ENCODE peak calls at places on chromosome 6, in seven cellular contexts. One of them, this sample, is unnamed.

GRCh38 chr6:143762126-143762525 is 81.0 kb upstream of the LTV1 start:
- DNase-seq in SK-N-SH: no peak
- DNase-seq in HCT116: no peak
- DNase-seq in GM23338: no peak
- DNase-seq in HepG2: no peak
- DNase-seq in A549: no peak
- DNase-seq in Panc1: no peak
- DNase-seq in this sample: no peak

GRCh38 chr6:136090929-136091328 is 159.2 kb downstream of the MTFR2 start:
- DNase-seq in SK-N-SH: no peak
- DNase-seq in HCT116: no peak
- DNase-seq in GM23338: no peak
- DNase-seq in HepG2: peak
- DNase-seq in A549: no peak
- DNase-seq in Panc1: no peak
- DNase-seq in this sample: no peak

GRCh38 chr6:27544612-27545260 is 71.8 kb upstream of the ZNF184 start:
- DNase-seq in SK-N-SH: no peak
- DNase-seq in HCT116: no peak
- DNase-seq in GM23338: peak
- DNase-seq in HepG2: no peak
- DNase-seq in A549: no peak
- DNase-seq in Panc1: no peak
- DNase-seq in this sample: no peak

GRCh38 chr6:222468-222867 is 69.8 kb upstream of the DUSP22 start:
- DNase-seq in SK-N-SH: no peak
- DNase-seq in HCT116: no peak
- DNase-seq in GM23338: no peak
- DNase-seq in HepG2: no peak
- DNase-seq in A549: no peak
- DNase-seq in Panc1: no peak
- DNase-seq in this sample: no peak

GRCh38 chr6:3229566-3230274 is 2.3 kb upstream of the TUBB2B start:
- DNase-seq in SK-N-SH: peak
- DNase-seq in HCT116: no peak
- DNase-seq in GM23338: peak
- DNase-seq in HepG2: no peak
- DNase-seq in A549: no peak
- DNase-seq in Panc1: no peak
- DNase-seq in this sample: no peak

GRCh38 chr6:68108243-68108835 is 526.7 kb upstream of the ADGRB3 start:
- DNase-seq in SK-N-SH: no peak
- DNase-seq in HCT116: no peak
- DNase-seq in GM23338: no peak
- DNase-seq in HepG2: no peak
- DNase-seq in A549: no peak
- DNase-seq in Panc1: no peak
- DNase-seq in this sample: no peak

GRCh38 chr6:135087803-135088202 is 33.2 kb upstream of the HBS1L start:
- DNase-seq in SK-N-SH: no peak
- DNase-seq in HCT116: no peak
- DNase-seq in GM23338: no peak
- DNase-seq in HepG2: no peak
- DNase-seq in A549: no peak
- DNase-seq in Panc1: no peak
- DNase-seq in this sample: no peak

GRCh38 chr6:154895841-154896240 is 99.3 kb upstream of the TIAM2 start:
- DNase-seq in SK-N-SH: no peak
- DNase-seq in HCT116: no peak
- DNase-seq in GM23338: no peak
- DNase-seq in HepG2: no peak
- DNase-seq in A549: no peak
- DNase-seq in Panc1: no peak
- DNase-seq in this sample: no peak

GRCh38 chr6:46013639-46014038 is 2.0 kb downstream of the CLIC5 start:
- DNase-seq in SK-N-SH: no peak
- DNase-seq in HCT116: no peak
- DNase-seq in GM23338: peak
- DNase-seq in HepG2: no peak
- DNase-seq in A549: no peak
- DNase-seq in Panc1: no peak
- DNase-seq in this sample: no peak

GRCh38 chr6:115219645-115220044 is 841.0 kb downstream of the FRK start:
- DNase-seq in SK-N-SH: no peak
- DNase-seq in HCT116: no peak
- DNase-seq in GM23338: no peak
- DNase-seq in HepG2: no peak
- DNase-seq in A549: no peak
- DNase-seq in Panc1: no peak
- DNase-seq in this sample: no peak

GRCh38 chr6:55916188-55916587 is 40.8 kb upstream of the BMP5 start:
- DNase-seq in SK-N-SH: no peak
- DNase-seq in HCT116: no peak
- DNase-seq in GM23338: no peak
- DNase-seq in HepG2: no peak
- DNase-seq in A549: no peak
- DNase-seq in Panc1: no peak
- DNase-seq in this sample: no peak

DNA sequence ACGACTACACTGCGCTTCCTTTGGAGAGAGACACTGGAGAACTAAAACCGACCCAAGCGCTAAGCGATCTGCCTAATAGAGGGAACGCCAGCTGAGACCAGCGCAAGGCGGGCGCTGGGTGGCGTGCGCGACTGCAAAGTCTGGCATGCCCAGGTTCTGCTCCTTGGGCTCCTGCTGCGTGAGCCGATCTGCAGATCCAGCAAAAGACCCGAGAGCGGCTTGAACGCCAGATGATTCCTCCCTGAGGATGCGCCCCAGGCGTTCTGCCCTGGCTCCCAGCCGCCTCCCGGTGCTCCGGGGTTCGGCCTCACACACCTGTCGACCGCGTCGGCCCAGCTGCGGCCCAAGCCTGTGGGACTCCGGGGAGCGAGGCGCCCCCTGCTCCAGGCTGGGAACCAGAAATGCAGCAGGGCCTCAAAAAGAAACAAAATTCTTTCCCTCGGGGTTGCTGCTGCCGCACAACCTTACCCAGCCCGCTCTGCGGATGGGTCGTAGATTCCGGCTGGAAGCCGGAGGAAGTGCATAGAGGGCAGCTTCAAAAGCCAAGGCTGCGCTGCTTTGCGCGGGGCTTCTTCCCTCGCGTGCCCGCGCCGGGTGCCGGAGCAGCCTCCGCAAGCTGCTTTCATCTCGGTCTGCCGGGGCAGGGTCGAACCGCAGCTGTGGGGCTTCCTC is 17.9 kb upstream of the PRDM13 start:
- DNase-seq in SK-N-SH: peak
- DNase-seq in HCT116: no peak
- DNase-seq in GM23338: peak
- DNase-seq in HepG2: peak
- DNase-seq in A549: peak
- DNase-seq in Panc1: peak
- DNase-seq in this sample: peak
- TF ChIP-seq REST in SK-N-SH: no peak
- TF ChIP-seq REST in HCT116: no peak
- TF ChIP-seq REST in GM23338: no peak
- TF ChIP-seq REST in HepG2: no peak
- TF ChIP-seq REST in A549: no peak
- TF ChIP-seq REST in Panc1: no peak
- TF ChIP-seq REST in this sample: no peak

DNA sequence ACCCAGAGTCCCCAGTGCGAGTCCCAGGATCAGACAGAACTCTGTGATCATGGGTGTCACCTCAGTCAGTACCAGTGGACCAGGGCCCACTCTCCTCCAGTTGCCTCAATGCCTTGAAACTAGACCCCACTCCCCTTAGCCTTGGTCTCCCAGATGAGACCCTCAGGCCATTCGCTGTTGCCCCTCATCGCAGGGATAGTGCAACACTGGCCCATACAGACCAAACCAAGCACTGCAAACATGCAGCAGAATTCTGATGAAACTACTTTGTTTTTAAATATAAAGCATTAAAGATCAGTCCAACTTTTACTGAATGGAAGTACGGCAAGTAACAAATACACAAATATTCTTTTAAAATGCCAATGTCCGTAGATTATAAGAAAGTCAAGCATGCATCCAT is 101.2 kb upstream of the NT5E start:
- DNase-seq in SK-N-SH: no peak
- DNase-seq in HCT116: no peak
- DNase-seq in GM23338: no peak
- DNase-seq in HepG2: no peak
- DNase-seq in A549: no peak
- DNase-seq in Panc1: no peak
- DNase-seq in this sample: no peak
- TF ChIP-seq CTCF in SK-N-SH: no peak
- TF ChIP-seq CTCF in HCT116: no peak
- TF ChIP-seq CTCF in GM23338: no peak
- TF ChIP-seq CTCF in HepG2: peak
- TF ChIP-seq CTCF in A549: no peak
- TF ChIP-seq CTCF in Panc1: no peak
- TF ChIP-seq CTCF in this sample: no peak

GRCh38 chr6:148415511-148416286 is 73.1 kb downstream of the SASH1 start:
- DNase-seq in SK-N-SH: no peak
- DNase-seq in HCT116: no peak
- DNase-seq in GM23338: no peak
- DNase-seq in HepG2: no peak
- DNase-seq in A549: no peak
- DNase-seq in Panc1: no peak
- DNase-seq in this sample: no peak
- H3K4me3 ChIP-seq in SK-N-SH: no peak
- H3K4me3 ChIP-seq in HCT116: no peak
- H3K4me3 ChIP-seq in GM23338: no peak
- H3K4me3 ChIP-seq in HepG2: no peak
- H3K4me3 ChIP-seq in A549: no peak
- H3K4me3 ChIP-seq in Panc1: no peak
- H3K4me3 ChIP-seq in this sample: no peak

DNA sequence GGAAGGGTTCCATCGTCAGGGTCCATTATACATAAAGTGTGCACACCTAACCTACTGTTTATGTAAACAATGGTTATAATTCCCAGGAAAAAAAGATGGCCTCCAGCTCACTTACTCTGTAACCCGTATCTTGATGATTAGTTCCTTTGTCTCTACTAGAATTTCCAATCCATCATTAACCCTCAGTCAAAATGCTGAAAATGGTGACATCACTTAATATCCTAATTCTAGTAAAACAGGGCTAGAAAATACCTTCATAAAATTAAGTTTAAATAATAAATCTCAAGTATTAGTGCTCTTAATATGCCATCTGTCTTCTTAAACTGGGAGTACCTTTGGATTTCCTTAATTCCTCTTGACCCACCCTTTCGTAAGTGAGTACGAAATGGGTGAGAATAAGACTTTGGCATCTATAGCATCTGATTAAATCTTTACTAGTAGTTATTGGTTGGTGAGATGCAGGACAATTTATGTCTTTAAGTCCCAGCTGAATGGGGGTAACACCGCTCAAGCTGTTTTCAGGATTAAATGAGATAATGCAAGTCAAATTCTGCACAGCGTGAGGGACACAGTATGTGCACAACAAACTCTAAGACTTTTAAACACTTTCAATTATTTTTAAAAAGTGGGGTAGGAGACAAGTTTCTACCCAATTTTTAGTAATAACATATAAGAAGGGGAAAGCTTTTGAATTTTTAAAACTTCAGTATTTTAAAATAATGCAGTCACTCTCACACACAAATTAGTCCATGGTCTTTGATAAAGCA is 1.6 kb downstream of the HMGN3 start:
- DNase-seq in SK-N-SH: no peak
- DNase-seq in HCT116: no peak
- DNase-seq in GM23338: no peak
- DNase-seq in HepG2: no peak
- DNase-seq in A549: no peak
- DNase-seq in Panc1: no peak
- DNase-seq in this sample: no peak
- TF ChIP-seq REST in SK-N-SH: no peak
- TF ChIP-seq REST in HCT116: no peak
- TF ChIP-seq REST in GM23338: no peak
- TF ChIP-seq REST in HepG2: no peak
- TF ChIP-seq REST in A549: no peak
- TF ChIP-seq REST in Panc1: no peak
- TF ChIP-seq REST in this sample: no peak

DNA sequence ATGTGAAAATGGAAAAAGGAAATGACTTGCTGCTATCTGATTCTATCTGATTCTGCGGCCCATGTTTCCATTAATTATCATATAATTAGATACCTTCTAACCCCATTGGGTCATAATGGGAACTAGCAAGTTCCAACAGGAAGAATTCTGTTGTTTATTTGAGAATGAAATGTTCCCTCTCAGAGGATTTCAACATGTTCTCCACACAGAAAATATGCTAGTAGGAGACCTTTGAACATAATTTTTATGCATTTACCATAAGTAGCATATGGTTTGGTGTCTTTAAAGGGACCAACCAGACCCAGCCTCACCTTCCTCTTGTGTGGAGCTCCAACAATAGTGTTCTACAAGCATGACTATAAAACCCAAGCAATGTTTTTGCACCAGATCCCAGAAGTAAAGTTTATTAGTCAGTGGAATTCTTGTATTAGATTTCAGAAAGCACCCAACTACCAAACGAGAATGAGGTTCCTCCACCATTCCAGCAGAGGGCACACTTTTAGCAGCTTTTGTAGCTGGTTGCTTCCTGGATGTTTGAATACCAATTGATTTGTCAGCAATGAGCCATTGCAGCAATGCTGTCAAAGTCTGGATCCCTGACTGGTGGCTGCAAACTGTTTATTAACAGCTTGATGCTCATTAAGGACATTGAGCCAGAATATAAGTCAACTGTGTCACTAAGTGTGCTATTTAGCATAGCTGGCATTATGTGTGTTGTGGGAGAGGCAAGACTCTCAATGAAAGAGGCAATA is 143.6 kb upstream of the GJE1 start:
- DNase-seq in SK-N-SH: peak
- DNase-seq in HCT116: peak
- DNase-seq in GM23338: peak
- DNase-seq in HepG2: peak
- DNase-seq in A549: peak
- DNase-seq in Panc1: peak
- DNase-seq in this sample: peak
- TF ChIP-seq CTCF in SK-N-SH: peak
- TF ChIP-seq CTCF in HCT116: peak
- TF ChIP-seq CTCF in GM23338: peak
- TF ChIP-seq CTCF in HepG2: peak
- TF ChIP-seq CTCF in A549: peak
- TF ChIP-seq CTCF in Panc1: peak
- TF ChIP-seq CTCF in this sample: peak

DNA sequence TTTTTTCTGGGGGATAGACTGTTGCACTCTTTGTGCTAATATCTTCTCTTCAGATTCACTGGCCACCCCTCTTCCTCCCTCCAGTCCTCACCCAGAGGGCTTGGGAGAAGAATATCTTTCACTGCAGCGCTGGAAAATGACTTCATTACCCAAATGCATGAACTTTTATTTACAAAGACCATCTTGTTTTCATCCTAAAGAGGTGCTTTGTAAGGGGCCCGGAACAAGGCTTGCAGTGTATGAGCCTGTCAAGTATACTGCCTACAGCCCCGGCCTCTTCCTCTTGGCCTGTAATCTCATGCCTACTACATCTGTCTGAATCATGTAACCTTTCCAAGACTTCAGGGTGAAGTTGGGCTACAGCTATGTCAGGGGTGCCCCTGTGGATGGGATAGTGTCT is 554 bp upstream of the LAMA4 start:
- DNase-seq in SK-N-SH: no peak
- DNase-seq in HCT116: no peak
- DNase-seq in GM23338: no peak
- DNase-seq in HepG2: no peak
- DNase-seq in A549: no peak
- DNase-seq in Panc1: no peak
- DNase-seq in this sample: no peak
- H3K4me3 ChIP-seq in SK-N-SH: no peak
- H3K4me3 ChIP-seq in HCT116: no peak
- H3K4me3 ChIP-seq in GM23338: peak
- H3K4me3 ChIP-seq in HepG2: no peak
- H3K4me3 ChIP-seq in A549: no peak
- H3K4me3 ChIP-seq in Panc1: peak
- H3K4me3 ChIP-seq in this sample: no peak